ENCODE peak calls at places on chromosomes 11 and 22, in ten cellular contexts. C is mesothelial cell of epicardium; I is activated CD4-positive, alpha-beta T cell treated with anti-CD3 and anti-CD28 coated beads for 48 hours; S is fibroblast of pulmonary artery; X is HFFc6; R is RWPE2; L is stimulated activated effector memory CD8-positive, alpha-beta T cell treated with anti-CD3 and anti-CD28 coated beads, Interleukin-12 subunit alpha, Interleukin-12 subunit beta, amount 100 ng/mL, for 72 hours; V is ACHN; N is Ammon's horn; E is A549. J is an unnamed sample.

GRCh38 chr22:37079668-37080171 is 28.2 kb downstream of the KCTD17 start:
- DNase-seq in V (no peak), S (peak; percentile 67), R (no peak), I (peak; percentile 88), N (no peak), C (no peak), X (peak; percentile 41), E (no peak), L (peak; percentile 90), J (no peak)

GRCh38 chr22:36286096-36286957 is 33.4 kb downstream of the APOL1 start:
- DNase-seq in L (peak; percentile 84), I (peak; percentile 85), C (peak; percentile 68), S (peak; percentile 81), X (peak; percentile 60), E (peak; percentile 68), R (no peak), V (peak; percentile 63), N (peak; percentile 79), J (peak; percentile 56)

GRCh38 chr11:64245797-64246623 is 733 bp downstream of the PPP1R14B start:
- DNase-seq in C (no peak), S (peak; percentile 82), I (peak; percentile 88), E (peak; percentile 91), X (peak; percentile 88), V (peak; percentile 89), L (peak; percentile 81), R (peak; percentile 99), N (no peak), J (peak; percentile 89)

GRCh38 chr11:75925785-75926164 is 110.8 kb downstream of the UVRAG start:
- DNase-seq in E (no peak), L (no peak), C (no peak), S (peak; percentile 34), R (no peak), V (no peak), N (no peak), I (no peak), X (no peak), J (no peak)

GRCh38 chr11:84358034-84358433 is 1071.9 kb upstream of the CCDC90B start:
- DNase-seq in X (no peak), N (no peak), C (no peak), S (no peak), E (no peak), L (no peak), R (no peak), I (no peak), V (no peak), J (no peak)

GRCh38 chr11:65329944-65330403 is 3.7 kb upstream of the DPF2 start:
- DNase-seq in I (peak; percentile 93), S (peak; percentile 96), L (peak; percentile 92), V (peak; percentile 84), R (peak; percentile 84), N (peak; percentile 93), C (peak; percentile 79), E (peak; percentile 93), X (peak; percentile 84), J (peak; percentile 50)

GRCh38 chr11:133038850-133039249 is 493.5 kb downstream of the OPCML start:
- DNase-seq in V (no peak), E (no peak), R (no peak), X (no peak), C (no peak), N (peak; percentile 44), L (no peak), I (no peak), S (no peak), J (no peak)

GRCh38 chr22:37304595-37305343 is 22.5 kb downstream of the CYTH4 start:
- DNase-seq in S (peak; percentile 33), C (no peak), R (no peak), N (no peak), L (no peak), X (peak; percentile 37), I (no peak), E (no peak), V (peak; percentile 28), J (peak; percentile 51)

GRCh38 chr22:26892401-26893033 is 235.1 kb downstream of the MIAT start:
- DNase-seq in C (no peak), S (no peak), X (no peak), L (peak; percentile 30), V (no peak), R (no peak), N (no peak), I (no peak), E (peak; percentile 24), J (peak; percentile 38)

GRCh38 chr11:128724891-128725611 is 31.2 kb downstream of the FLI1 start:
- DNase-seq in E (no peak), X (no peak), I (no peak), N (no peak), V (no peak), R (no peak), C (no peak), S (no peak), L (no peak), J (no peak)

GRCh38 chr11:80162387-80162786 is 721.6 kb upstream of the TENM4 start:
- DNase-seq in V (no peak), X (no peak), R (no peak), S (no peak), C (no peak), I (no peak), L (no peak), E (no peak), N (no peak), J (no peak)

GRCh38 chr22:22974795-22975580 is 87.4 kb downstream of the IGLL5 start:
- DNase-seq in N (no peak), R (no peak), C (no peak), V (no peak), I (no peak), E (no peak), S (no peak), L (no peak), X (no peak), J (no peak)

J was measured in RCC 7860.